ENCODE peak calls at places on chromosomes 13 and 19, in nine cellular contexts. D is ovary; M is uterus; G is gastrocnemius medialis; F is GM23248; B is CD8-positive, alpha-beta memory T cell; O is iPS DF 6.9; H is CD4-positive, CD25-positive, alpha-beta regulatory T cell; Q is neuronal stem cell. R is an unnamed sample. For H3K4me1, the result is how much of the 10 kb centered on the place peaks cover.

GRCh38 chr13:24864579-24864978 is 100.6 kb downstream of the RNF17 start:
- DNase-seq in D (no peak), M (no peak), G (no peak), F (no peak), B (no peak), O (no peak), H (no peak), Q (no peak), R (no peak)

GRCh38 chr13:113087923-113088690 is 17.5 kb upstream of the F7 start:
- DNase-seq in D (no peak), M (no peak), G (no peak), F (no peak), B (no peak), O (no peak), H (no peak), Q (no peak), R (no peak)

GRCh38 chr13:67841071-67841470 is 610.9 kb upstream of the PCDH9 start:
- DNase-seq in D (no peak), M (no peak), G (no peak), F (no peak), B (no peak), O (peak), H (no peak), Q (no peak), R (no peak)

GRCh38 chr13:30898721-30899188 is 7.3 kb upstream of the MEDAG start:
- DNase-seq in D (no peak), M (peak), G (no peak), F (peak), B (no peak), O (no peak), H (no peak), Q (no peak), R (no peak)

GRCh38 chr19:16497837-16498236 is 1.6 kb downstream of the C19orf44 start:
- DNase-seq in D (no peak), M (no peak), G (no peak), F (no peak), B (no peak), O (no peak), H (no peak), Q (no peak), R (no peak)

GRCh38 chr13:89375839-89376238 is 1704.7 kb downstream of the SLITRK5 start:
- DNase-seq in D (no peak), M (no peak), G (no peak), F (peak), B (no peak), O (no peak), H (no peak), Q (no peak), R (no peak)

GRCh38 chr13:46641274-46642081 is 88.5 kb downstream of the LRCH1 start:
- DNase-seq in D (no peak), M (peak), G (no peak), F (peak), B (no peak), O (no peak), H (no peak), Q (no peak), R (no peak)

GRCh38 chr19:17949956-17950309 is 17.0 kb upstream of the KCNN1 start:
- DNase-seq in D (no peak), M (no peak), G (no peak), F (no peak), B (peak), O (no peak), H (no peak), Q (no peak), R (no peak)

GRCh38 chr19:19342086-19343015 is 21.7 kb downstream of the MAU2 start:
- DNase-seq in D (peak), M (peak), G (no peak), F (peak), B (no peak), O (peak), H (no peak), Q (peak), R (no peak)

GRCh38 chr19:29687897-29688728 is 22.9 kb downstream of the PLEKHF1 start:
- DNase-seq in D (no peak), M (no peak), G (no peak), F (peak), B (no peak), O (no peak), H (no peak), Q (no peak), R (no peak)

GRCh38 chr19:2613507-2614295 is 88.8 kb downstream of the GNG7 start:
- DNase-seq in D (no peak), M (no peak), G (no peak), F (peak), B (peak), O (no peak), H (peak), Q (no peak), R (no peak)

GRCh38 chr13:27130223-27131015 is 41.2 kb downstream of the USP12 start:
- DNase-seq in D (no peak), M (no peak), G (peak), F (peak), B (no peak), O (no peak), H (no peak), Q (no peak), R (no peak)

GRCh38 chr13:111475488-111475887 is 155.0 kb downstream of the TEX29 start:
- DNase-seq in D (no peak), M (no peak), G (no peak), F (no peak), B (no peak), O (no peak), H (no peak), Q (no peak), R (no peak)

GRCh38 chr13:70375718-70376117 is 267.5 kb upstream of the KLHL1 start:
- DNase-seq in D (no peak), M (no peak), G (no peak), F (no peak), B (no peak), O (no peak), H (no peak), Q (no peak), R (no peak)

GRCh38 chr19:55486043-55486970 is 1.3 kb downstream of the NAT14 start:
- DNase-seq in D (peak), M (peak), G (no peak), F (peak), B (no peak), O (no peak), H (no peak), Q (no peak), R (no peak)
- H3K4me1 ChIP-seq in D (under half), M (under half), G (under half), F (under half), B (under half), O (under half), H (under half), Q (under half), R (under half)

DNA sequence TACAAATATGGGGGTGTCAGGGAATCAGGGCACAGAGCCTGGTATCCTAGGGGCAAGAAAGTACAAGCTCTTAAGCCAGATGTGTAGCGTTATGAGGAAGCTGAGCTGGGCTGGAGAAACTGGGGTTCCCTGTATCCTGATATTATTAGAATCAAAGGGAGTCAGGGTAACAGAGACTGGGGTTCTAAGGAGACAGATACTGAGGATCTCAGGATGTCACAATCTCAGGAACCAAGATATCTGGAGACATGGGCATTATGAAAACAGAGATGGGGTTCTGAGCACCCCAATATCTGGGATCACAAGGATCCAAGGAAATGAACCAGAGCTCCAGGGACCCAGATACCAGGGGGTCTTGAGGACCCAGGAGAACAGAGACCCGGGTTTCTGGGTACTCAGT is 810 bp downstream of the BCL3 start:
- DNase-seq in D (no peak), M (no peak), G (no peak), F (peak), B (no peak), O (no peak), H (no peak), Q (no peak), R (no peak)
- H3K27ac ChIP-seq in D (peak), M (peak), G (peak), F (peak), B (peak), O (no peak), H (peak), Q (no peak), R (peak)

GRCh38 chr19:4256563-4256962 is 9.7 kb downstream of the YJU2 start:
- DNase-seq in D (no peak), M (no peak), G (no peak), F (no peak), B (no peak), O (no peak), H (no peak), Q (no peak), R (no peak)
- H3K4me1 ChIP-seq in D (under half), M (under half), G (under half), F (under half), B (under half), O (under half), H (under half), Q (under half), R (under half)

GRCh38 chr13:51906581-51906980 is 44.8 kb downstream of the CCDC70 start:
- DNase-seq in D (no peak), M (no peak), G (no peak), F (no peak), B (no peak), O (no peak), H (no peak), Q (no peak), R (no peak)
- H3K27ac ChIP-seq in D (no peak), M (no peak), G (no peak), F (no peak), B (no peak), O (no peak), H (no peak), Q (no peak), R (no peak)

GRCh38 chr13:39321578-39321977 is 281.4 kb downstream of the LHFPL6 start:
- DNase-seq in D (no peak), M (no peak), G (no peak), F (peak), B (no peak), O (no peak), H (no peak), Q (no peak), R (no peak)
- H3K4me1 ChIP-seq in D (under half), M (under half), G (under half), F (under half), B (under half), O (under half), H (under half), Q (under half), R (under half)

GRCh38 chr19:48085904-48086864 is 24.4 kb downstream of the PLA2G4C start:
- DNase-seq in D (no peak), M (no peak), G (no peak), F (no peak), B (no peak), O (no peak), H (no peak), Q (no peak), R (no peak)

GRCh38 chr19:48085077-48085476 is 25.5 kb downstream of the PLA2G4C start:
- DNase-seq in D (no peak), M (no peak), G (no peak), F (no peak), B (no peak), O (no peak), H (no peak), Q (no peak), R (no peak)

GRCh38 chr19:48094843-48095203 is 15.8 kb downstream of the PLA2G4C start:
- DNase-seq in D (no peak), M (no peak), G (no peak), F (no peak), B (no peak), O (no peak), H (no peak), Q (no peak), R (no peak)

GRCh38 chr19:48094129-48094842 is 16.3 kb downstream of the PLA2G4C start:
- DNase-seq in D (no peak), M (no peak), G (no peak), F (no peak), B (no peak), O (no peak), H (no peak), Q (no peak), R (no peak)

DNA sequence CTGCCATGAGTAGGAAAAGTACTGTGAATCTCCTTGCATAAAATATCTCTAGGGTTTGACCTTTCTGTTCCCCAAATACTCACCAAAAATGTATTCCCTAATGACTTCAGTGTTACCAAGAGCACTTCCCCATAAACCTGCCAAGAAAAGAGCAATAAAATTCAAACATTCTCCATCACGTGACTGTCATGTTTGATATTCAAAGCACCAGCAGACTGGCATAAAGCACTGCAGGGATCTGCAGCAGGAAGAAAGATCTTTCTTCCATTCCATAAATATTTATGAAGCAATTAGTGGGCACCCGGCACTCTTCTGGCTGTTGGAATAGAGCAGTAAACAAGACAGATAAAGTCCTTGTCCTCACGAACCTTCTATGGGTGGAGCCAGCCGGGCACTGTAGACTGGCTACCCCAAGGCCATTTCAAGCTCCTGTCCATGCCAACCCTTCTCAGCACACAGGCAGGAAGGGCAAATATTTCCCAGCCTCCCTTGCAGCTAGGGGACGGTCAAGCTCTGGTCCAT is 20.3 kb downstream of the PLA2G4C start:
- DNase-seq in D (no peak), M (no peak), G (no peak), F (peak), B (no peak), O (no peak), H (no peak), Q (no peak), R (no peak)
- H3K27ac ChIP-seq in D (no peak), M (no peak), G (no peak), F (no peak), B (no peak), O (no peak), H (no peak), Q (no peak), R (no peak)

GRCh38 chr19:38742296-38742695 is 2.0 kb downstream of the CAPN12 start:
- DNase-seq in D (no peak), M (no peak), G (no peak), F (no peak), B (no peak), O (no peak), H (no peak), Q (no peak), R (no peak)

GRCh38 chr19:38744906-38745305 is 632 bp upstream of the CAPN12 start:
- DNase-seq in D (no peak), M (no peak), G (no peak), F (no peak), B (no peak), O (no peak), H (no peak), Q (no peak), R (no peak)

GRCh38 chr19:38742906-38743305 is 1.4 kb downstream of the CAPN12 start:
- DNase-seq in D (no peak), M (no peak), G (no peak), F (no peak), B (no peak), O (no peak), H (no peak), Q (no peak), R (no peak)

GRCh38 chr19:38744298-38744681 is at the start of gene CAPN12:
- DNase-seq in D (no peak), M (no peak), G (no peak), F (no peak), B (no peak), O (no peak), H (no peak), Q (no peak), R (no peak)

GRCh38 chr19:38743394-38744297 is 628 bp downstream of the CAPN12 start:
- DNase-seq in D (no peak), M (no peak), G (no peak), F (no peak), B (no peak), O (no peak), H (no peak), Q (no peak), R (no peak)
- H3K4me1 ChIP-seq in D (under half), M (under half), G (under half), F (under half), B (under half), O (under half), H (under half), Q (under half), R (under half)

DNA sequence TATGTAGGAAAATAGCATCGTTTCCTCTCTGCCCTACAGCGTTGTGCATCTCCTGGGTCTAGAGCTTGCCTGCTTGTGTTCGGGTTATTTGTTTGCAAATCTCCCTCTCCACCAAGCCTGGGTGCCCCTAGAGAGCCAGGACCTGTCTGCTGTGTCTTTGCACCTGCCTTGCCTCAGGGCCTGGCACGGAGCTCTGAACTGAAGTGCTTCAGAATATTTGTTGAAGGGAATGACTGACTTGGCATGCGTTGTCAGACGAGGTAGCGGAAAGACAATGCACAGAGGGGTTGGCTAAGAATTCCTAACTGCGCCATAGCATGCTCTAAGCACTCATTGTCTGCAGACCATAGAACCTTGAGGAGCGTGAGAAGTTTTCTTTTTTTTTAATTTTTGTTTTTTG is 263.4 kb downstream of the FGF9 start:
- DNase-seq in D (no peak), M (no peak), G (no peak), F (no peak), B (no peak), O (no peak), H (no peak), Q (no peak), R (no peak)
- H3K27ac ChIP-seq in D (no peak), M (no peak), G (no peak), F (no peak), B (no peak), O (no peak), H (no peak), Q (no peak), R (no peak)